ENCODE peak calls at places on chromosomes 1 and 21, in nine cellular contexts. V is NT2/D1; M is activated naive CD8-positive, alpha-beta T cell treated with anti-CD3 and anti-CD28 coated beads for 36 hours; N is pons; Z is activated CD8-positive, alpha-beta memory T cell treated with anti-CD3 and anti-CD28 coated beads for 24 hours; O is NCI-H187; F is fibroblast of lung; P is neuronal stem cell; J is T-helper 9 cell. D is an unnamed sample.

GRCh38 chr1:109543988-109544735 is 4.3 kb upstream of the GNAI3 start:
- DNase-seq in J (no peak), Z (peak), N (no peak), O (no peak), P (no peak), F (no peak), V (no peak), M (no peak), D (no peak)

GRCh38 chr1:2570261-2570794 is 14.2 kb downstream of the TNFRSF14 start:
- DNase-seq in O (no peak), V (no peak), F (no peak), N (no peak), J (no peak), Z (no peak), P (no peak), M (no peak), D (no peak)

GRCh38 chr1:26234644-26235384 is 814 bp downstream of the CEP85 start:
- DNase-seq in F (peak), N (peak), M (no peak), P (no peak), J (no peak), Z (no peak), V (no peak), O (no peak), D (no peak)

GRCh38 chr1:244212792-244213475 is 161.9 kb downstream of the ZBTB18 start:
- DNase-seq in F (no peak), O (no peak), J (no peak), Z (no peak), M (no peak), P (no peak), V (no peak), N (peak), D (no peak)

GRCh38 chr1:153805042-153805745 is 30.0 kb downstream of the SLC27A3 start:
- DNase-seq in F (peak), O (no peak), V (no peak), M (peak), Z (peak), P (no peak), N (peak), J (peak), D (no peak)

GRCh38 chr1:72648465-72648864 is 366.1 kb upstream of the NEGR1 start:
- DNase-seq in P (no peak), V (no peak), M (no peak), F (no peak), N (no peak), Z (no peak), O (no peak), J (no peak), D (no peak)

GRCh38 chr1:187063271-187063670 is 234.5 kb downstream of the PLA2G4A start:
- DNase-seq in F (no peak), M (no peak), N (no peak), P (no peak), V (no peak), J (no peak), O (no peak), Z (no peak), D (no peak)

GRCh38 chr1:194104247-194104844 is 917.9 kb upstream of the B3GALT2 start:
- DNase-seq in P (no peak), N (no peak), F (no peak), O (no peak), M (no peak), Z (no peak), J (no peak), V (no peak), D (no peak)

GRCh38 chr1:174740248-174740990 is 259.3 kb upstream of the CACYBP start:
- DNase-seq in F (peak), P (no peak), M (no peak), V (no peak), N (no peak), Z (no peak), O (no peak), J (no peak), D (no peak)

GRCh38 chr1:119160435-119160834 is 20.0 kb upstream of the WARS2 start:
- DNase-seq in N (no peak), J (no peak), F (no peak), V (no peak), M (no peak), Z (no peak), P (no peak), O (no peak), D (no peak)

GRCh38 chr1:100585774-100586173 is 47.8 kb downstream of the GPR88 start:
- DNase-seq in Z (no peak), M (no peak), N (no peak), F (no peak), P (no peak), J (no peak), V (no peak), O (no peak), D (no peak)

GRCh38 chr21:35849131-35849530 is 211.2 kb downstream of the SETD4 start:
- DNase-seq in N (no peak), P (no peak), M (no peak), J (no peak), O (no peak), V (no peak), Z (no peak), F (no peak), D (no peak)

GRCh38 chr1:248813546-248813945 is 12.2 kb downstream of the SH3BP5L start:
- DNase-seq in V (no peak), Z (no peak), O (no peak), N (no peak), F (no peak), M (no peak), P (no peak), J (no peak), D (no peak)

GRCh38 chr1:7253118-7253480 is 467.8 kb downstream of the CAMTA1 start:
- DNase-seq in Z (no peak), M (no peak), J (no peak), V (no peak), N (no peak), F (peak), O (no peak), P (no peak), D (no peak)

GRCh38 chr1:55052221-55053142 is 13.1 kb downstream of the PCSK9 start:
- DNase-seq in J (no peak), N (no peak), P (no peak), V (no peak), F (no peak), O (no peak), M (no peak), Z (no peak), D (no peak)

GRCh38 chr1:164949758-164950452 is 390.9 kb downstream of the PBX1 start:
- DNase-seq in Z (no peak), N (no peak), F (no peak), P (no peak), J (no peak), M (no peak), O (no peak), V (no peak), D (no peak)

GRCh38 chr1:195939844-195940243 is 668.4 kb downstream of the KCNT2 start:
- DNase-seq in O (no peak), V (peak), N (peak), Z (no peak), F (peak), J (no peak), M (no peak), P (peak), D (no peak)

GRCh38 chr1:119982006-119982405 is 85.7 kb upstream of the ADAM30 start:
- DNase-seq in M (no peak), V (no peak), P (no peak), F (no peak), Z (no peak), O (no peak), N (no peak), J (no peak), D (no peak)

GRCh38 chr1:83961571-83962295 is 37.2 kb downstream of the TTLL7 start:
- DNase-seq in N (peak), P (no peak), V (no peak), Z (no peak), J (no peak), M (no peak), F (peak), O (no peak), D (no peak)

GRCh38 chr1:172682812-172683211 is 23.9 kb downstream of the FASLG start:
- DNase-seq in J (no peak), V (peak), M (no peak), F (no peak), P (peak), N (no peak), Z (no peak), O (no peak), D (no peak)

GRCh38 chr1:1123581-1124507 is 8.0 kb upstream of the C1orf159 start:
- DNase-seq in V (no peak), M (no peak), Z (no peak), J (no peak), O (no peak), P (no peak), N (no peak), F (peak), D (no peak)

GRCh38 chr1:1171551-1172340 is 1.9 kb upstream of the TTLL10 start:
- DNase-seq in N (no peak), M (peak), P (no peak), J (peak), F (no peak), V (no peak), Z (peak), O (no peak), D (no peak)

GRCh38 chr1:17587693-17588047 is 48.2 kb downstream of the ARHGEF10L start:
- DNase-seq in O (no peak), Z (no peak), P (no peak), V (peak), N (no peak), F (peak), M (no peak), J (no peak), D (no peak)

GRCh38 chr1:111453706-111454105 is 4.4 kb downstream of the ATP5PB start:
- DNase-seq in Z (no peak), V (no peak), J (no peak), F (no peak), P (no peak), O (no peak), N (no peak), M (no peak), D (no peak)

GRCh38 chr1:231286603-231287002 is 45.6 kb downstream of the GNPAT start:
- DNase-seq in J (no peak), P (no peak), O (no peak), V (no peak), M (no peak), F (no peak), N (no peak), Z (no peak), D (no peak)

GRCh38 chr1:59412705-59413326 is 115.9 kb downstream of the FGGY start:
- DNase-seq in P (no peak), O (no peak), M (no peak), N (no peak), V (no peak), F (no peak), Z (no peak), J (no peak), D (no peak)

GRCh38 chr21:39527664-39528381 is 76.1 kb downstream of the SH3BGR start:
- DNase-seq in V (no peak), O (no peak), F (no peak), P (no peak), Z (no peak), M (no peak), J (no peak), N (no peak), D (no peak)

GRCh38 chr1:223827193-223827663 is 18.5 kb downstream of the TP53BP2 start:
- DNase-seq in P (no peak), Z (no peak), N (no peak), V (no peak), M (no peak), F (no peak), O (no peak), J (no peak), D (no peak)